ENCODE peak calls at places on chromosome 3, in six cellular contexts. X is A549, G is HCT116, R is WTC11, E is SK-N-SH, U is H1. O is an unnamed sample.

GRCh38 chr3:69294014-69294771 is 91.7 kb downstream of the FRMD4B start:
- DNase-seq in X (peak), G (no peak), R (no peak), E (no peak), U (no peak), O (no peak)

GRCh38 chr3:9951962-9952805 is at the start of gene PRRT3:
- DNase-seq in X (peak), G (no peak), R (peak), E (peak), U (peak), O (peak)

GRCh38 chr3:170079466-170080165 is 41.8 kb downstream of the GPR160 start:
- DNase-seq in X (no peak), G (no peak), R (no peak), E (no peak), U (no peak), O (no peak)

GRCh38 chr3:152909180-152909883 is 74.4 kb downstream of the P2RY1 start:
- DNase-seq in X (peak), G (no peak), R (no peak), E (no peak), U (no peak), O (no peak)

GRCh38 chr3:29346828-29347227 is 66.0 kb downstream of the RBMS3 start:
- DNase-seq in X (no peak), G (no peak), R (no peak), E (no peak), U (no peak), O (no peak)

GRCh38 chr3:139299261-139300132 is 44.3 kb upstream of the MRPS22 start:
- DNase-seq in X (peak), G (peak), R (peak), E (no peak), U (no peak), O (peak)

GRCh38 chr3:149646181-149646766 is 11.6 kb downstream of the WWTR1 start:
- DNase-seq in X (no peak), G (peak), R (no peak), E (no peak), U (no peak), O (peak)

GRCh38 chr3:158532099-158532734 is 38.8 kb upstream of the MLF1 start:
- DNase-seq in X (peak), G (peak), R (no peak), E (peak), U (no peak), O (peak)

GRCh38 chr3:197181751-197182150 is 116.7 kb downstream of the DLG1 start:
- DNase-seq in X (peak), G (no peak), R (no peak), E (no peak), U (no peak), O (no peak)

GRCh38 chr3:8519156-8519555 is 17.5 kb downstream of the LMCD1 start:
- DNase-seq in X (no peak), G (no peak), R (no peak), E (no peak), U (no peak), O (no peak)

GRCh38 chr3:184466413-184466960 is 86.6 kb downstream of the CHRD start:
- DNase-seq in X (no peak), G (no peak), R (no peak), E (no peak), U (no peak), O (peak)

GRCh38 chr3:136960838-136961836 is 3.4 kb downstream of the IL20RB start:
- DNase-seq in X (no peak), G (peak), R (no peak), E (no peak), U (no peak), O (no peak)

GRCh38 chr3:36733162-36733696 is 31.1 kb downstream of the DCLK3 start:
- DNase-seq in X (no peak), G (no peak), R (no peak), E (no peak), U (no peak), O (no peak)

GRCh38 chr3:37272743-37273142 is 98.4 kb upstream of the LRRFIP2 start:
- DNase-seq in X (no peak), G (no peak), R (no peak), E (no peak), U (no peak), O (no peak)

GRCh38 chr3:119310052-119310451 is 15.9 kb downstream of the ARHGAP31 start:
- DNase-seq in X (no peak), G (no peak), R (no peak), E (no peak), U (no peak), O (no peak)

GRCh38 chr3:39910828-39911464 is 101.5 kb downstream of the MYRIP start:
- DNase-seq in X (no peak), G (no peak), R (no peak), E (no peak), U (no peak), O (no peak)

GRCh38 chr3:64909757-64910475 is 222.1 kb upstream of the ADAMTS9 start:
- DNase-seq in X (no peak), G (no peak), R (no peak), E (no peak), U (no peak), O (no peak)

GRCh38 chr3:102000620-102001209 is 151.4 kb downstream of the NFKBIZ start:
- DNase-seq in X (no peak), G (no peak), R (no peak), E (no peak), U (no peak), O (no peak)

GRCh38 chr3:51712020-51712385 is 5.1 kb downstream of the GRM2 start:
- DNase-seq in X (no peak), G (no peak), R (no peak), E (peak), U (no peak), O (no peak)

GRCh38 chr3:62229201-62229600 is 144.1 kb downstream of the FEZF2 start:
- DNase-seq in X (no peak), G (no peak), R (peak), E (no peak), U (no peak), O (no peak)

GRCh38 chr3:41267975-41268640 is 68.8 kb downstream of the CTNNB1 start:
- DNase-seq in X (peak), G (peak), R (no peak), E (no peak), U (no peak), O (peak)

GRCh38 chr3:9779721-9780450 is 10.1 kb upstream of the CAMK1 start:
- DNase-seq in X (no peak), G (no peak), R (no peak), E (no peak), U (no peak), O (no peak)

GRCh38 chr3:185317674-185318073 is 45.3 kb upstream of the MAP3K13 start:
- DNase-seq in X (peak), G (no peak), R (no peak), E (no peak), U (no peak), O (no peak)

GRCh38 chr3:143288944-143289343 is 169.4 kb downstream of the CHST2 start:
- DNase-seq in X (no peak), G (no peak), R (no peak), E (no peak), U (no peak), O (no peak)

GRCh38 chr3:187136936-187137335 is 2.4 kb downstream of the RPL39L start:
- DNase-seq in X (no peak), G (peak), R (no peak), E (no peak), U (no peak), O (no peak)

GRCh38 chr3:133895208-133896001 is at the start of gene RAB6B:
- DNase-seq in X (no peak), G (no peak), R (peak), E (peak), U (peak), O (peak)

GRCh38 chr3:39147711-39148115 is 5.7 kb downstream of the CSRNP1 start:
- DNase-seq in X (no peak), G (no peak), R (no peak), E (no peak), U (no peak), O (peak)

GRCh38 chr3:27589795-27590194 is 105.6 kb upstream of the SLC4A7 start:
- DNase-seq in X (no peak), G (no peak), R (no peak), E (no peak), U (no peak), O (no peak)

GRCh38 chr3:167785790-167786189 is 50.3 kb downstream of the SERPINI1 start:
- DNase-seq in X (no peak), G (no peak), R (no peak), E (no peak), U (no peak), O (no peak)

GRCh38 chr3:101252897-101253296 is 67.5 kb downstream of the IMPG2 start:
- DNase-seq in X (no peak), G (no peak), R (no peak), E (no peak), U (no peak), O (no peak)

GRCh38 chr3:106688463-106688862 is 688.8 kb upstream of the CCDC54 start:
- DNase-seq in X (peak), G (no peak), R (no peak), E (no peak), U (no peak), O (no peak)

GRCh38 chr3:9932535-9932842 is 1.1 kb upstream of the CRELD1 start:
- DNase-seq in X (no peak), G (no peak), R (no peak), E (no peak), U (no peak), O (no peak)

GRCh38 chr3:5162102-5162501 is 25.4 kb upstream of the EDEM1 start:
- DNase-seq in X (no peak), G (peak), R (no peak), E (no peak), U (no peak), O (no peak)

GRCh38 chr3:22609139-22609538 is 594.0 kb upstream of the UBE2E2 start:
- DNase-seq in X (no peak), G (no peak), R (no peak), E (no peak), U (no peak), O (no peak)

GRCh38 chr3:141306922-141307321 is 61.4 kb upstream of the ZBTB38 start:
- DNase-seq in X (no peak), G (no peak), R (no peak), E (no peak), U (no peak), O (no peak)

GRCh38 chr3:141306276-141306675 is 62.0 kb upstream of the ZBTB38 start:
- DNase-seq in X (no peak), G (no peak), R (no peak), E (no peak), U (no peak), O (no peak)

GRCh38 chr3:141307351-141308059 is 60.8 kb upstream of the ZBTB38 start:
- DNase-seq in X (no peak), G (no peak), R (no peak), E (no peak), U (no peak), O (no peak)

GRCh38 chr3:141303481-141304223 is 64.7 kb upstream of the ZBTB38 start:
- DNase-seq in X (peak), G (peak), R (peak), E (peak), U (peak), O (peak)

GRCh38 chr3:141305436-141305835 is 62.9 kb upstream of the ZBTB38 start:
- DNase-seq in X (peak), G (no peak), R (no peak), E (no peak), U (no peak), O (no peak)
- TF ChIP-seq MAX in X (no peak), G (no peak), R (no peak), E (no peak), U (no peak), O (no peak)

DNA sequence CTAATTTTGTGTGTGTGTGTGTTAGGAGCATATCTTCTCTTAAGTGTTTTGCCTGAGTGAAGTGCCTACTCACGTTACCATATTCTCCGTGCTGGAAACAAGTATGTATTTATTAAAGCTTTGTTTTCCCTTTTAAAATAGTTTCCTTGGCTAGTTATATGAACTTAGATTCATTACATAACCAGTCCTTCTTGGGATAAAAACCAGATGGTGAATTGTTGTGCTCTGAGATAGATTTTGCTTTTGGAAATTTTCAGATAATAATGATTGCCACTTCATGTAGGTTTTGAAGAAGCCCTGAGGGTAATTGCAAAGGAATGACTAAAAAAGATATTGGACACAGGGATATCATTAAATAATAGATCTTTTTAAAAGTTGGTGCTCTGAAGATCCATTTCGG is 390.2 kb upstream of the SGO1 start:
- DNase-seq in X (no peak), G (no peak), R (no peak), E (no peak), U (no peak), O (no peak)
- TF ChIP-seq MAX in X (no peak), G (no peak), R (no peak), E (no peak), U (no peak), O (no peak)

GRCh38 chr3:58167431-58168351 is 43.1 kb downstream of the DNASE1L3 start:
- DNase-seq in X (peak), G (no peak), R (peak), E (peak), U (peak), O (peak)
- TF ChIP-seq MAX in X (peak), G (no peak), R (no peak), E (no peak), U (peak), O (no peak)

GRCh38 chr3:78729921-78730320 is 1037.9 kb downstream of the ROBO1 start:
- DNase-seq in X (no peak), G (no peak), R (no peak), E (no peak), U (no peak), O (no peak)
- TF ChIP-seq MAX in X (no peak), G (no peak), R (no peak), E (no peak), U (no peak), O (no peak)

GRCh38 chr3:14224895-14225294 is 46.3 kb downstream of the LSM3 start:
- DNase-seq in X (no peak), G (no peak), R (no peak), E (no peak), U (no peak), O (no peak)

GRCh38 chr3:14221902-14222301 is 43.3 kb downstream of the LSM3 start:
- DNase-seq in X (no peak), G (no peak), R (no peak), E (no peak), U (no peak), O (no peak)

GRCh38 chr3:14222457-14222856 is 43.8 kb downstream of the LSM3 start:
- DNase-seq in X (no peak), G (no peak), R (no peak), E (no peak), U (no peak), O (no peak)

GRCh38 chr3:14223595-14223994 is 45.0 kb downstream of the LSM3 start:
- DNase-seq in X (no peak), G (no peak), R (no peak), E (no peak), U (no peak), O (no peak)

GRCh38 chr3:14222900-14223594 is 44.4 kb downstream of the LSM3 start:
- DNase-seq in X (no peak), G (no peak), R (no peak), E (no peak), U (no peak), O (peak)
- TF ChIP-seq MAX in X (no peak), G (no peak), R (no peak), E (no peak), U (no peak), O (no peak)

DNA sequence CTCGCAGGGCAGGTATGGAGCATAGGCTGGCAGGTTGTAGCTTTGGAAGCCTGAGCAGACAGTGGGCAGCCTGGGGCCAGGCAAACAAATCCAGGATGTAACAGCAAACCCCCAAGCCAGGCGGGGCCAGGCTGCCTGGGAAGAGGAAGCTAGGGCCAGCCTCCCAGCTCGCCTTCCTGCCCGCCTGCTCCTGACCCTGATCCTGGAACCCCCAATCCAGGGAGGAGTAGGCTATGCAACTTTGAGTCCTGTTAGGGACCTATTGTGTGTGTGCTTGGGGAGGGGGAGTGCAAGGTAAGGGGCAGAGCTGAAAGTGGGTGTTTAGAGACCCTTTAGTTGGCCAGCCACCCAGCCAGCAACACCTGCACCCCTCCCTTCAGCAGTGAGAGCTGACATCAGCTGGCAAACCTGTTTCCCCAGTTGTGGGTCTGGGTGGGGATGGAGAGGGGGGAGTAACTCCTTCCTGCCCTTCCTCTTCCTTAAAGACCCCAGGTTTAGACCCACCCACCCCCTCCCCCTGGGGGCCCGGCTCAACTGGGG is 2.5 kb downstream of the NBEAL2 start:
- DNase-seq in X (no peak), G (no peak), R (peak), E (no peak), U (no peak), O (no peak)
- TF ChIP-seq MAX in X (no peak), G (no peak), R (no peak), E (no peak), U (no peak), O (no peak)

GRCh38 chr3:142209655-142210054 is 15.7 kb downstream of the GK5 start:
- DNase-seq in X (no peak), G (no peak), R (no peak), E (no peak), U (no peak), O (no peak)
- TF ChIP-seq MAX in X (no peak), G (no peak), R (no peak), E (no peak), U (no peak), O (no peak)

GRCh38 chr3:73926360-73927202 is 301.8 kb upstream of the PDZRN3 start:
- DNase-seq in X (no peak), G (no peak), R (peak), E (no peak), U (no peak), O (no peak)
- TF ChIP-seq MAX in X (no peak), G (no peak), R (no peak), E (no peak), U (no peak), O (no peak)

DNA sequence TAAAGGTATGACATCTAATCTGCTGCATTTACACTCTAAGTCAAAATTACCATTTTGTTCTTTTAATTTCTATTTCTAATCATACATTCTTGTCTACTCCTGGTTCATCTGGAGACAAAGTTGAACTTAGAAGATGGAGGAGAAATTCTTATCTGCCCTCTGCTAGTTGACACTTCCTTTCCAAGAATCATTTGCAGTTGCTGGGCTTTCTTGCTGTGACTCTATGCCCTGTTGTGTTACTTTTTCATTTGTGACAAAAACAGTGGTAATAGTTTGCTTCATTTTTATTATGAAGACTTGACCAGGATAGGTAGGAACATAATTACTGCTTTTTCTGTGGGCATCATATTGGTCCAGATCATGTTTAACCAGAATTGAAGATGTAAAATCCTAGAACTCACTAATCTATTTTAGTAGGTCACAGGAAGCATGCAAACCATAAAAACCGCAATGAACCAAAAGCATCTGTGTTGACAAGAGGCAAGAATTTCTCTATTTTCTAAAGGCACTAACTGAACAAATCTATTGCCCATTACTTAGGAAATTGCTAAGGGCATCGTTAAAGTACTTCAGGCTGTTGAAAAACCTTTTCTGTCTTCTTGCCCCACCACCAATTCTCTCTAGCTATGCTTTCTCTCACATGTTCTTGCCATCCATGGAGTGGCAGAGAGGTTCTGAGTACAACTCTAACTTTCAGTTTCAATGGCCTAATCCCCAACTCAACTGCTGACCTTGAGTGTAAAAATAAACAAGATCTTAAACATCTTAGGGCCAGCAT is 4.2 kb upstream of the CCR2 start:
- DNase-seq in X (no peak), G (no peak), R (no peak), E (no peak), U (no peak), O (no peak)
- TF ChIP-seq MAX in X (no peak), G (no peak), R (no peak), E (no peak), U (no peak), O (no peak)

O was measured in K562.